ENCODE peak calls at places on chromosomes 12 and 14, in eight cellular contexts. B is astrocyte, A is PC-9, G is A673, O is fibroblast of lung, W is hepatocyte, P is neural progenitor cell, L is GM23338. H is an unnamed sample. For H3K4me1, the result is how much of the 10 kb centered on the place peaks cover.

GRCh38 chr12:118650586-118650960 is 274.2 kb downstream of the SUDS3 start:
- DNase-seq in B (no peak), A (no peak), G (no peak), O (no peak), W (no peak), P (no peak), L (no peak), H (no peak)

GRCh38 chr14:72172597-72172996 is 240.4 kb downstream of the RGS6 start:
- DNase-seq in B (no peak), A (no peak), G (no peak), O (no peak), W (no peak), P (no peak), L (no peak), H (no peak)

GRCh38 chr12:67068773-67069450 is 200.2 kb upstream of the CAND1 start:
- DNase-seq in B (peak), A (peak), G (peak), O (peak), W (peak), P (peak), L (peak), H (no peak)

GRCh38 chr12:107536613-107537012 is 149.0 kb upstream of the PWP1 start:
- DNase-seq in B (peak), A (no peak), G (no peak), O (peak), W (no peak), P (no peak), L (no peak), H (no peak)

GRCh38 chr12:116404913-116405611 is 127.6 kb upstream of the MED13L start:
- DNase-seq in B (no peak), A (no peak), G (no peak), O (no peak), W (no peak), P (no peak), L (no peak), H (no peak)

GRCh38 chr14:84131924-84132323 is 1398.0 kb upstream of the FLRT2 start:
- DNase-seq in B (no peak), A (no peak), G (no peak), O (no peak), W (no peak), P (no peak), L (no peak), H (no peak)

GRCh38 chr14:39474416-39474911 is 42.2 kb upstream of the FBXO33 start:
- DNase-seq in B (peak), A (no peak), G (no peak), O (peak), W (peak), P (no peak), L (no peak), H (no peak)

GRCh38 chr12:56338643-56339422 is at the start of gene IL23A:
- DNase-seq in B (peak), A (peak), G (no peak), O (peak), W (peak), P (peak), L (peak), H (peak)

GRCh38 chr14:96136361-96136760 is 68.3 kb upstream of the BDKRB2 start:
- DNase-seq in B (peak), A (peak), G (no peak), O (peak), W (peak), P (no peak), L (no peak), H (no peak)

GRCh38 chr12:40158592-40159111 is 52.8 kb upstream of the SLC2A13 start:
- DNase-seq in B (no peak), A (no peak), G (no peak), O (no peak), W (no peak), P (no peak), L (no peak), H (peak)

GRCh38 chr14:97846156-97846555 is 1049.0 kb downstream of the VRK1 start:
- DNase-seq in B (no peak), A (no peak), G (no peak), O (no peak), W (no peak), P (no peak), L (no peak), H (no peak)
- TF ChIP-seq EZH2 in B (no peak), A (no peak), G (no peak), O (no peak), W (no peak), P (no peak), L (no peak), H (no peak)

DNA sequence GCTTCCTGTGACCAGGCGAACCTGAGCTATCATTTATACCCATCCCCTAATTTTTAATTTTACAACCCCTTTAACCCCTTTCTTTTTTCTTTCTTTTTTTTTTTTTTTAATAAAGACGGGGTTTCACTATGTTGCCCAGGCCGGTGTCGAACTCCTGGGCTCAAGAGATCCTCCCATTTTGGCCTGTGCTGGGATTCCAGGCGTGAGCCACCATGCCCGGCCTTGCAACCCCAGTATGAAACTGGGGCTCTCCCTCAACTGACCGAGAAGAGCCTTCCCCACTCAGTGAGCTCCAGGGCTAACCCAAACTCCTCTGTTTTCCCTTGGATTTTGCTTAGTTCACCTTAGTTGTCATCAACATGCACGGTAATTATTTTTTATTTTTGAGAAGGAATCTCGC is 992 bp downstream of the CPSF2 start:
- DNase-seq in B (no peak), A (no peak), G (no peak), O (peak), W (no peak), P (no peak), L (no peak), H (no peak)
- H3K4me1 ChIP-seq in B (under half), A (under half), G (under half), O (under half), W (under half), P (under half), L (under half), H (under half)

DNA sequence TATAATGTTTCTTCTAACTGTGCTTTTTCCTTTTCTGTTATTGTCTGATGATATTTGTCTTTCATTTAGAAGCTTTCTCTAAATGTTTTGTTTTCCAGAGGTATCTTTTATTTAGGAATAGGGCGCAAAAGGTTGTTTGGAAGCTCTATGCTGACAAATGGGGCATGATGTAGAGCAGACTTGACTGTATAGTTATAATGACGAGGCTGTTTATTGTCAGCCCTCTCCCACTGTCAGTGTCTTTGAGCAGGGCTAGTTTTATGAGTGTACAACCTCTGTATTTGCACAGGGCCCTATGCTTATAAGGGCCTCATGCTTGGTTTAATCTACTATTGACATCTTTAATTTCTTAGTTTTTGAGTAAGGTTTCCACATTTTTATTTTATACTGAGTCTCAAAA is 158.9 kb downstream of the CCDC91 start:
- DNase-seq in B (no peak), A (no peak), G (no peak), O (no peak), W (no peak), P (no peak), L (no peak), H (no peak)
- TF ChIP-seq EZH2 in B (no peak), A (no peak), G (no peak), O (no peak), W (no peak), P (no peak), L (no peak), H (no peak)

GRCh38 chr12:6963016-6963731 is 7.3 kb downstream of the PHB2 start:
- DNase-seq in B (no peak), A (peak), G (no peak), O (no peak), W (peak), P (no peak), L (peak), H (peak)
- H3K4me1 ChIP-seq in B (under half), A (under half), G (under half), O (under half), W (under half), P (under half), L (under half), H (half or more)

GRCh38 chr12:114447799-114448617 is 42.1 kb upstream of the TBX5 start:
- DNase-seq in B (no peak), A (no peak), G (no peak), O (no peak), W (no peak), P (no peak), L (no peak), H (no peak)
- TF ChIP-seq EZH2 in B (no peak), A (no peak), G (no peak), O (no peak), W (peak), P (no peak), L (peak), H (peak)

DNA sequence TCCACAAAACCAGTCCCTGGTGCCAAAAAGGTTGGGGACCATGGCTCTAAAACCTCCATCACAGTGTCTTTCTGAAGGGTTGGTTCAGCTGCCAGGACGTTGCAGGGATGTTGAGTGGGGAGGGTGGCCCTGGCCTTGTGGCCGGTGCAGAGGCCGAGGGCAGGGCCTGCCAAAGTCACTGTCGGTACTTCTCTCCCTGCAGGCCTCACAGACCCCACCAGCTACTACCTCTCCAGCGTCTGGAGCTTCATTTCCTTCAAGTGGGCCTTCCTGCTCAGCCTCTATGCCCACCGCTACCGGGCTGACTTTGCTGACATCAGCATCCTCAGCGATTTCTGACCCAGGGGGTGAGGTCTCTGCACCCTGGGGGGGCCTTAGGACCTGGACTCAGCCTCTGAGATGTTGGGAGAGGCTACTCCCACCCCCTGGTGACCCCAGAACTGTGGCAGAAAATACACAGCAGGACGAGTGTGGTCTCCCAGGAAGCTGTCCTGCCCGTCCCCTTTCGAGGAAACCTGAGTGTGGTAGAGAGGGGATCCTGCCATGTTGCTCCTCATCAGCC is 7.0 kb downstream of the SLC48A1 start:
- DNase-seq in B (no peak), A (no peak), G (no peak), O (no peak), W (no peak), P (no peak), L (no peak), H (no peak)
- H3K4me1 ChIP-seq in B (under half), A (half or more), G (under half), O (under half), W (under half), P (under half), L (under half), H (under half)

GRCh38 chr14:35533357-35534129 is 421 bp upstream of the INSM2 start:
- DNase-seq in B (peak), A (peak), G (peak), O (peak), W (peak), P (peak), L (peak), H (no peak)

GRCh38 chr14:35535794-35536112 is 1.8 kb downstream of the INSM2 start:
- DNase-seq in B (no peak), A (no peak), G (no peak), O (no peak), W (no peak), P (no peak), L (no peak), H (no peak)

GRCh38 chr14:35532783-35533356 is 1.1 kb upstream of the INSM2 start:
- DNase-seq in B (no peak), A (peak), G (no peak), O (no peak), W (no peak), P (no peak), L (no peak), H (no peak)

GRCh38 chr14:35534130-35534883 is at the start of gene INSM2:
- DNase-seq in B (no peak), A (no peak), G (peak), O (no peak), W (no peak), P (peak), L (peak), H (no peak)

GRCh38 chr14:35534884-35535793 is 1.2 kb downstream of the INSM2 start:
- DNase-seq in B (peak), A (peak), G (peak), O (peak), W (peak), P (peak), L (peak), H (no peak)
- TF ChIP-seq EZH2 in B (peak), A (no peak), G (no peak), O (peak), W (no peak), P (peak), L (peak), H (peak)

DNA sequence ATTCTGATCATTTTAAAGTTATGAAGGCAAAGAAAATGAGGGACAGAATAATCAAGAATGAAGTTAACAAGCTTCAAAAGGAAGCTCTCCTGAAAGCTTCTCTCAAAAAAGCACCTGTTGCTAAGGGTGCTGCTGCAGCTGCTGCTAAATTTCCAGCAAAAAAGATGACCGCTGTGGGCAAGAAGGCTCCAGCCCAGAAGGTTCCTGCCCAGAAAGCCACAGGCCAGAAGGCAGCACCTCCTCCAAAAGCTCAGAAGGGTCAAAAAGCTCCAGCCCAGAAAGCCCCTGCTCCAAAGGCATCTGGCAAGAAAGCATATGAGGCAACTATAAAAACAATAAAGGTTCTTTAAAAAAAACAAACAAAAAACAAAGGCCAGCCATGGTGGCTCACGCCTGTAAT is 52.7 kb upstream of the NR2C1 start:
- DNase-seq in B (no peak), A (no peak), G (no peak), O (no peak), W (no peak), P (no peak), L (no peak), H (no peak)
- H3K4me1 ChIP-seq in B (under half), A (under half), G (under half), O (under half), W (under half), P (under half), L (under half), H (under half)

DNA sequence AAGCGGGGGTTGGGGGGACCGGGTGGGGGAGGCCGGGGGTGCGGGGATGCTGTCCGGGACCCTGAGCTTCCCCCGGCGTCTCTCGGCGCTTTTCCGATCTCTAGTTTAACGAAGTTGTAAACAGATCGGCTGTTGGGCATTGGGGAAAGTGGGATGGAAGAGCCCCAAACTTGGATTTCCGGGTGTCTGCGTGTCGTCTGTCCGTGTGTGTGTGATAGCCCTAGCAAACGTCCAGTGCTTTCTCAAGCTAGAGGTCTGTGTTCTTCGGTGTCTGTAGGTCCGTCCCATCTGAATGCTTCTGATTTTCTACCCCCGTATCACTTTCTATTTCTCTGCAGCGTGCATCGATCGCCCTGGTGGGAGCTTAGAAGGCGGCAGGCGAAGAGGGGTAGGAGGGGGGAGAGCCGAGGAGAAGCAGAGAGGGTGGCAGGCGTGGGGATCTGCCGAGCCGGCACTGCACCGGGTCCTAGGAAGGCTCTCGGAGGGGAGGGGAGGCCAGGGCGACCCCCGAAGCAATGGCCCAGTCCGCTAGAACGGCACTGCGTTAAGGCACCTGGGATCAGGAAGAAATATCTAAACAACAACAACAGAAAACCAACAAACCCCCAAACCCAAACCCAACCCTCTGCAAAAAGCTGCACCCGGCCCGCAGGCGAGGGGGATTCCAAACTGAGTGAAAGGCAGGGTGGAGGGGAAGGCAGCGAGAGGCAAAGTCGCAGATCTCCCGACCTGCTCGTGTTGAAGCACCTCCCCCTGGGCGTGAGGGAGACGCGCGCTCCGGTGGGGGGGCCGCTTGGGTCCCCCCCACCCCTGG is 1.0 kb downstream of the KCNA1 start:
- DNase-seq in B (no peak), A (no peak), G (no peak), O (no peak), W (no peak), P (peak), L (peak), H (no peak)
- TF ChIP-seq EZH2 in B (peak), A (no peak), G (peak), O (peak), W (no peak), P (peak), L (peak), H (peak)